ENCODE peak calls at places on chromosomes 11 and 22, in seven cellular contexts. H is cardiac fibroblast; K is tibial artery; R is kidney; Z is nucleus accumbens; A is effector memory CD8-positive, alpha-beta T cell; W is CD8-positive, alpha-beta memory T cell. X is an unnamed sample.

GRCh38 chr11:64447717-64448598 is 89.0 kb downstream of the RPS6KA4 start:
- DNase-seq in H (peak; percentile 24), K (peak; percentile 70), R (peak; percentile 83), Z (no peak), A (no peak), W (no peak), X (peak; percentile 69)

GRCh38 chr22:38304526-38304925 is 12.7 kb downstream of the CSNK1E start:
- DNase-seq in H (peak; percentile 31), K (no peak), R (no peak), Z (no peak), A (no peak), W (no peak), X (no peak)

GRCh38 chr11:28448186-28448585 is 340.0 kb downstream of the METTL15 start:
- DNase-seq in H (no peak), K (no peak), R (no peak), Z (no peak), A (no peak), W (no peak), X (no peak)

GRCh38 chr11:44110231-44110679 is 14.8 kb downstream of the EXT2 start:
- DNase-seq in H (peak; percentile 64), K (peak; percentile 49), R (no peak), Z (peak; percentile 5), A (peak; percentile 35), W (peak; percentile 33), X (peak; percentile 61)

GRCh38 chr22:47163481-47163875 is 401.0 kb downstream of the TBC1D22A start:
- DNase-seq in H (no peak), K (peak; percentile 14), R (peak; percentile 63), Z (no peak), A (no peak), W (no peak), X (no peak)

GRCh38 chr11:74013141-74013540 is 4.3 kb upstream of the UCP3 start:
- DNase-seq in H (no peak), K (no peak), R (no peak), Z (no peak), A (no peak), W (no peak), X (no peak)

GRCh38 chr11:843818-844692 is 1.4 kb downstream of the TSPAN4 start:
- DNase-seq in H (peak; percentile 99), K (peak; percentile 98), R (peak; percentile 98), Z (no peak), A (no peak), W (no peak), X (peak; percentile 46)

GRCh38 chr11:68950268-68950667 is 30.5 kb downstream of the MRGPRD start:
- DNase-seq in H (peak; percentile 22), K (no peak), R (no peak), Z (no peak), A (no peak), W (no peak), X (no peak)

GRCh38 chr11:129732926-129733325 is 82.7 kb upstream of the TMEM45B start:
- DNase-seq in H (no peak), K (no peak), R (no peak), Z (no peak), A (no peak), W (no peak), X (no peak)

GRCh38 chr11:32584921-32585320 is 1.3 kb downstream of the EIF3M start:
- DNase-seq in H (peak; percentile 19), K (no peak), R (no peak), Z (no peak), A (no peak), W (no peak), X (no peak)

GRCh38 chr11:8917157-8917820 is 6.3 kb downstream of the AKIP1 start:
- DNase-seq in H (peak; percentile 93), K (no peak), R (no peak), Z (no peak), A (no peak), W (no peak), X (no peak)

GRCh38 chr22:35380537-35381423 is at the start of gene HMOX1:
- DNase-seq in H (peak; percentile 97), K (peak; percentile 96), R (peak; percentile 97), Z (peak; percentile 73), A (peak; percentile 43), W (peak; percentile 12), X (peak; percentile 82)

GRCh38 chr11:106733518-106734162 is 284.6 kb downstream of the GUCY1A2 start:
- DNase-seq in H (no peak), K (no peak), R (no peak), Z (no peak), A (no peak), W (no peak), X (no peak)

GRCh38 chr22:41181349-41182241 is 23.5 kb upstream of the L3MBTL2 start:
- DNase-seq in H (peak; percentile 83), K (peak; percentile 26), R (peak; percentile 39), Z (no peak), A (no peak), W (no peak), X (no peak)

GRCh38 chr11:125451400-125452124 is 44.5 kb downstream of the FEZ1 start:
- DNase-seq in H (peak; percentile 61), K (peak; percentile 57), R (peak; percentile 74), Z (peak; percentile 87), A (no peak), W (no peak), X (no peak)

GRCh38 chr11:83521647-83522596 is 235.8 kb upstream of the CCDC90B start:
- DNase-seq in H (peak; percentile 4), K (no peak), R (no peak), Z (no peak), A (no peak), W (no peak), X (no peak)

GRCh38 chr11:67118059-67118766 is 850 bp upstream of the KDM2A start:
- DNase-seq in H (peak; percentile 29), K (peak; percentile 47), R (peak; percentile 89), Z (peak; percentile 25), A (peak; percentile 36), W (peak; percentile 45), X (peak; percentile 80)

GRCh38 chr11:16126361-16126760 is 230.0 kb downstream of the SOX6 start:
- DNase-seq in H (peak; percentile 26), K (no peak), R (no peak), Z (no peak), A (no peak), W (no peak), X (no peak)

GRCh38 chr11:117874253-117874909 is 2.1 kb downstream of the FXYD6 start:
- DNase-seq in H (no peak), K (no peak), R (no peak), Z (no peak), A (no peak), W (no peak), X (no peak)

GRCh38 chr11:71568707-71569349 is 3.5 kb downstream of the KRTAP5-10 start:
- DNase-seq in H (peak; percentile 21), K (no peak), R (no peak), Z (no peak), A (no peak), W (no peak), X (no peak)

GRCh38 chr11:118915396-118915795 is 10.3 kb downstream of the BCL9L start:
- DNase-seq in H (no peak), K (no peak), R (peak; percentile 63), Z (no peak), A (no peak), W (no peak), X (no peak)

GRCh38 chr22:28978158-28978557 is 83.5 kb downstream of the C22orf31 start:
- DNase-seq in H (peak; percentile 29), K (no peak), R (no peak), Z (peak; percentile 16), A (no peak), W (no peak), X (no peak)

GRCh38 chr22:49015459-49015858 is 812.2 kb downstream of the BRD1 start:
- DNase-seq in H (no peak), K (peak; percentile 18), R (peak; percentile 60), Z (no peak), A (no peak), W (no peak), X (no peak)

GRCh38 chr11:69398529-69399492 is 82.7 kb upstream of the LINC01488 start:
- DNase-seq in H (peak; percentile 30), K (no peak), R (peak; percentile 69), Z (no peak), A (no peak), W (no peak), X (no peak)

GRCh38 chr11:35288311-35288710 is 131.0 kb downstream of the SLC1A2 start:
- DNase-seq in H (no peak), K (no peak), R (no peak), Z (no peak), A (no peak), W (no peak), X (no peak)

GRCh38 chr22:42357634-42358296 is 74.4 kb downstream of the NFAM1 start:
- DNase-seq in H (no peak), K (no peak), R (peak; percentile 91), Z (no peak), A (no peak), W (no peak), X (no peak)

GRCh38 chr11:111045874-111046273 is 199.7 kb upstream of the POU2AF2 start:
- DNase-seq in H (no peak), K (no peak), R (no peak), Z (no peak), A (no peak), W (no peak), X (no peak)

GRCh38 chr11:8671651-8672062 is 10.8 kb downstream of the TRIM66 start:
- DNase-seq in H (peak; percentile 85), K (no peak), R (no peak), Z (no peak), A (no peak), W (no peak), X (no peak)

GRCh38 chr11:15969281-15969680 is 387.1 kb downstream of the SOX6 start:
- DNase-seq in H (peak; percentile 92), K (peak; percentile 64), R (no peak), Z (peak; percentile 30), A (no peak), W (no peak), X (no peak)

GRCh38 chr22:26724414-26724813 is 67.0 kb downstream of the MIAT start:
- DNase-seq in H (no peak), K (no peak), R (no peak), Z (no peak), A (no peak), W (no peak), X (no peak)

GRCh38 chr11:32186118-32186517 is 95.2 kb downstream of the RCN1 start:
- DNase-seq in H (no peak), K (no peak), R (no peak), Z (no peak), A (no peak), W (no peak), X (no peak)

GRCh38 chr11:64919627-64920026 is 2.6 kb upstream of the ATG2A start:
- DNase-seq in H (no peak), K (no peak), R (no peak), Z (no peak), A (no peak), W (no peak), X (no peak)

GRCh38 chr11:62669420-62670161 is 1.9 kb upstream of the UQCC3 start:
- DNase-seq in H (no peak), K (no peak), R (no peak), Z (no peak), A (no peak), W (no peak), X (no peak)

GRCh38 chr11:12942157-12942556 is 67.0 kb upstream of the RASSF10 start:
- DNase-seq in H (no peak), K (no peak), R (no peak), Z (no peak), A (no peak), W (no peak), X (no peak)

GRCh38 chr11:115721309-115722007 is 217.2 kb upstream of the CADM1 start:
- DNase-seq in H (no peak), K (no peak), R (peak; percentile 31), Z (no peak), A (no peak), W (no peak), X (no peak)